ENCODE peak calls at places on chromosomes 4 and X, in seven cellular contexts. One of them, this sample, is unnamed.

GRCh38 chr4:105923507-105924238 is 28.4 kb downstream of the NPNT start:
- DNase-seq in fibroblast of mammary gland: peak; percentile 75
- DNase-seq in ascending aorta: no peak
- DNase-seq in SIG-M5: no peak
- DNase-seq in stimulated activated naive B cell treated with anti-CD40 and anti-IgM and Interleukin-4, amounts not matched to agents 10 μg/mL and 1 μg/mL and 100 μg/mL, for 72 hours: no peak
- DNase-seq in tibial artery: peak; percentile 31
- DNase-seq in activated T-helper 1 cell treated with Interleukin-2 at 50 U/mL for 16 hours: no peak
- DNase-seq in this sample: no peak

GRCh38 chr4:117783716-117784115 is 250.6 kb upstream of the NDST3 start:
- DNase-seq in stimulated activated naive B cell treated with anti-CD40 and anti-IgM and Interleukin-4, amounts not matched to agents 10 μg/mL and 1 μg/mL and 100 μg/mL, for 72 hours: no peak
- DNase-seq in activated T-helper 1 cell treated with Interleukin-2 at 50 U/mL for 16 hours: no peak
- DNase-seq in fibroblast of mammary gland: no peak
- DNase-seq in SIG-M5: no peak
- DNase-seq in tibial artery: no peak
- DNase-seq in ascending aorta: no peak
- DNase-seq in this sample: no peak

GRCh38 chr4:89838005-89838404 is 1.0 kb upstream of the SNCA start:
- DNase-seq in tibial artery: no peak
- DNase-seq in fibroblast of mammary gland: no peak
- DNase-seq in stimulated activated naive B cell treated with anti-CD40 and anti-IgM and Interleukin-4, amounts not matched to agents 10 μg/mL and 1 μg/mL and 100 μg/mL, for 72 hours: no peak
- DNase-seq in activated T-helper 1 cell treated with Interleukin-2 at 50 U/mL for 16 hours: no peak
- DNase-seq in ascending aorta: no peak
- DNase-seq in SIG-M5: no peak
- DNase-seq in this sample: no peak

GRCh38 chrX:11066812-11067211 is 44.3 kb upstream of the HCCS start:
- DNase-seq in tibial artery: no peak
- DNase-seq in fibroblast of mammary gland: no peak
- DNase-seq in SIG-M5: no peak
- DNase-seq in stimulated activated naive B cell treated with anti-CD40 and anti-IgM and Interleukin-4, amounts not matched to agents 10 μg/mL and 1 μg/mL and 100 μg/mL, for 72 hours: no peak
- DNase-seq in activated T-helper 1 cell treated with Interleukin-2 at 50 U/mL for 16 hours: no peak
- DNase-seq in ascending aorta: no peak
- DNase-seq in this sample: no peak

GRCh38 chr4:36461344-36461743 is 179.9 kb downstream of the DTHD1 start:
- DNase-seq in tibial artery: no peak
- DNase-seq in ascending aorta: no peak
- DNase-seq in stimulated activated naive B cell treated with anti-CD40 and anti-IgM and Interleukin-4, amounts not matched to agents 10 μg/mL and 1 μg/mL and 100 μg/mL, for 72 hours: no peak
- DNase-seq in SIG-M5: no peak
- DNase-seq in activated T-helper 1 cell treated with Interleukin-2 at 50 U/mL for 16 hours: no peak
- DNase-seq in fibroblast of mammary gland: no peak
- DNase-seq in this sample: no peak

GRCh38 chrX:136725446-136726104 is 55.2 kb downstream of the ARHGEF6 start:
- DNase-seq in fibroblast of mammary gland: peak; percentile 76
- DNase-seq in tibial artery: peak; percentile 63
- DNase-seq in activated T-helper 1 cell treated with Interleukin-2 at 50 U/mL for 16 hours: no peak
- DNase-seq in ascending aorta: no peak
- DNase-seq in SIG-M5: no peak
- DNase-seq in stimulated activated naive B cell treated with anti-CD40 and anti-IgM and Interleukin-4, amounts not matched to agents 10 μg/mL and 1 μg/mL and 100 μg/mL, for 72 hours: no peak
- DNase-seq in this sample: no peak

GRCh38 chrX:65961714-65962113 is 78.2 kb downstream of the VSIG4 start:
- DNase-seq in SIG-M5: no peak
- DNase-seq in stimulated activated naive B cell treated with anti-CD40 and anti-IgM and Interleukin-4, amounts not matched to agents 10 μg/mL and 1 μg/mL and 100 μg/mL, for 72 hours: no peak
- DNase-seq in activated T-helper 1 cell treated with Interleukin-2 at 50 U/mL for 16 hours: no peak
- DNase-seq in ascending aorta: no peak
- DNase-seq in fibroblast of mammary gland: no peak
- DNase-seq in tibial artery: no peak
- DNase-seq in this sample: no peak

GRCh38 chr4:105894570-105895323 is 524 bp upstream of the NPNT start:
- DNase-seq in ascending aorta: no peak
- DNase-seq in activated T-helper 1 cell treated with Interleukin-2 at 50 U/mL for 16 hours: no peak
- DNase-seq in fibroblast of mammary gland: no peak
- DNase-seq in tibial artery: no peak
- DNase-seq in SIG-M5: no peak
- DNase-seq in stimulated activated naive B cell treated with anti-CD40 and anti-IgM and Interleukin-4, amounts not matched to agents 10 μg/mL and 1 μg/mL and 100 μg/mL, for 72 hours: no peak
- DNase-seq in this sample: no peak

GRCh38 chrX:129654652-129655546 is at the start of gene APLN:
- DNase-seq in SIG-M5: no peak
- DNase-seq in fibroblast of mammary gland: peak; percentile 34
- DNase-seq in stimulated activated naive B cell treated with anti-CD40 and anti-IgM and Interleukin-4, amounts not matched to agents 10 μg/mL and 1 μg/mL and 100 μg/mL, for 72 hours: no peak
- DNase-seq in tibial artery: peak; percentile 30
- DNase-seq in ascending aorta: no peak
- DNase-seq in activated T-helper 1 cell treated with Interleukin-2 at 50 U/mL for 16 hours: no peak
- DNase-seq in this sample: no peak

GRCh38 chrX:97401154-97401553 is 517.4 kb downstream of the RPA4 start:
- DNase-seq in tibial artery: no peak
- DNase-seq in ascending aorta: no peak
- DNase-seq in SIG-M5: no peak
- DNase-seq in fibroblast of mammary gland: peak; percentile 50
- DNase-seq in activated T-helper 1 cell treated with Interleukin-2 at 50 U/mL for 16 hours: no peak
- DNase-seq in stimulated activated naive B cell treated with anti-CD40 and anti-IgM and Interleukin-4, amounts not matched to agents 10 μg/mL and 1 μg/mL and 100 μg/mL, for 72 hours: no peak
- DNase-seq in this sample: no peak

GRCh38 chr4:173463816-173464215 is 64.9 kb upstream of the SCRG1 start:
- DNase-seq in activated T-helper 1 cell treated with Interleukin-2 at 50 U/mL for 16 hours: no peak
- DNase-seq in ascending aorta: no peak
- DNase-seq in SIG-M5: no peak
- DNase-seq in stimulated activated naive B cell treated with anti-CD40 and anti-IgM and Interleukin-4, amounts not matched to agents 10 μg/mL and 1 μg/mL and 100 μg/mL, for 72 hours: no peak
- DNase-seq in tibial artery: no peak
- DNase-seq in fibroblast of mammary gland: no peak
- DNase-seq in this sample: no peak

GRCh38 chr4:183097251-183098079 is 1.6 kb upstream of the WWC2 start:
- DNase-seq in fibroblast of mammary gland: peak; percentile 11
- DNase-seq in SIG-M5: no peak
- DNase-seq in ascending aorta: no peak
- DNase-seq in activated T-helper 1 cell treated with Interleukin-2 at 50 U/mL for 16 hours: no peak
- DNase-seq in tibial artery: peak; percentile 27
- DNase-seq in stimulated activated naive B cell treated with anti-CD40 and anti-IgM and Interleukin-4, amounts not matched to agents 10 μg/mL and 1 μg/mL and 100 μg/mL, for 72 hours: no peak
- DNase-seq in this sample: no peak

GRCh38 chr4:175779081-175779620 is 32.9 kb downstream of the GPM6A start:
- DNase-seq in stimulated activated naive B cell treated with anti-CD40 and anti-IgM and Interleukin-4, amounts not matched to agents 10 μg/mL and 1 μg/mL and 100 μg/mL, for 72 hours: no peak
- DNase-seq in fibroblast of mammary gland: no peak
- DNase-seq in tibial artery: no peak
- DNase-seq in SIG-M5: no peak
- DNase-seq in ascending aorta: no peak
- DNase-seq in activated T-helper 1 cell treated with Interleukin-2 at 50 U/mL for 16 hours: no peak
- DNase-seq in this sample: no peak

GRCh38 chrX:141341341-141341740 is 99.0 kb upstream of the SPANXC start:
- DNase-seq in tibial artery: no peak
- DNase-seq in fibroblast of mammary gland: peak; percentile 78
- DNase-seq in activated T-helper 1 cell treated with Interleukin-2 at 50 U/mL for 16 hours: no peak
- DNase-seq in SIG-M5: no peak
- DNase-seq in stimulated activated naive B cell treated with anti-CD40 and anti-IgM and Interleukin-4, amounts not matched to agents 10 μg/mL and 1 μg/mL and 100 μg/mL, for 72 hours: no peak
- DNase-seq in ascending aorta: no peak
- DNase-seq in this sample: no peak